ENCODE peak calls at places on chromosomes 16 and 17, in ten cellular contexts. I is stimulated activated effector memory CD8-positive, alpha-beta T cell treated with anti-CD3 and anti-CD28 coated beads, Interleukin-12 subunit alpha, Interleukin-12 subunit beta, amount 100 ng/mL, for 72 hours; J is EH; O is H9; T is HEK293T; P is ELF-1; G is AG10803; L is NCI-H2227 treated with DMSO at 0.1 percent for 48 hours; D is CD8-positive, alpha-beta T cell; U is NCI-H69. B is an unnamed sample.

GRCh38 chr17:1882836-1883235 is 53.0 kb downstream of the RPA1 start:
- DNase-seq in I (peak), J (peak), O (peak), T (peak), P (peak), G (peak), L (no peak), D (no peak), U (peak), B (no peak)

GRCh38 chr16:24919536-24919935 is 73.8 kb downstream of the SLC5A11 start:
- DNase-seq in I (no peak), J (no peak), O (no peak), T (no peak), P (no peak), G (no peak), L (no peak), D (no peak), U (no peak), B (no peak)

GRCh38 chr16:78094166-78094565 is 5.3 kb upstream of the WWOX start:
- DNase-seq in I (no peak), J (no peak), O (no peak), T (no peak), P (no peak), G (no peak), L (no peak), D (no peak), U (peak), B (no peak)

GRCh38 chr17:28481081-28481571 is 7.7 kb downstream of the SLC13A2 start:
- DNase-seq in I (no peak), J (no peak), O (no peak), T (no peak), P (no peak), G (no peak), L (no peak), D (no peak), U (no peak), B (no peak)

GRCh38 chr17:74524751-74525725 is 6.2 kb downstream of the CD300LB start:
- DNase-seq in I (no peak), J (no peak), O (peak), T (peak), P (no peak), G (no peak), L (no peak), D (no peak), U (no peak), B (no peak)

GRCh38 chr17:79211061-79211770 is 136.6 kb downstream of the ENGASE start:
- DNase-seq in I (no peak), J (no peak), O (no peak), T (no peak), P (no peak), G (no peak), L (no peak), D (no peak), U (no peak), B (no peak)

GRCh38 chr17:2423271-2423670 is 22.4 kb upstream of the MNT start:
- DNase-seq in I (no peak), J (no peak), O (no peak), T (no peak), P (no peak), G (no peak), L (no peak), D (no peak), U (no peak), B (no peak)

GRCh38 chr17:77581480-77581879 is 377.0 kb upstream of the TNRC6C start:
- DNase-seq in I (no peak), J (peak), O (no peak), T (no peak), P (no peak), G (peak), L (no peak), D (no peak), U (no peak), B (no peak)

GRCh38 chr16:79047337-79047736 is 553.2 kb downstream of the MAF start:
- DNase-seq in I (no peak), J (no peak), O (no peak), T (peak), P (no peak), G (no peak), L (no peak), D (no peak), U (peak), B (no peak)

B was measured in activated B cell treated with CpG ODN at 0.5 μM for 24 hours.